ENCODE peak calls at places on chromosome 9, in seven cellular contexts. V is GM06990, C is fibroblast of lung, G is heart left ventricle, U is transverse colon, Q is neural crest cell, W is pancreas. S is an unnamed sample.

GRCh38 chr9:33800886-33801285 is 5.5 kb downstream of the PRSS3 start:
- DNase-seq in Q (no peak), W (peak), C (peak), V (no peak), G (no peak), U (no peak), S (no peak)

GRCh38 chr9:104872959-104873850 is 54.8 kb downstream of the ABCA1 start:
- DNase-seq in V (no peak), G (peak), W (peak), C (peak), Q (no peak), U (peak), S (no peak)

GRCh38 chr9:38090170-38090569 is 21.1 kb upstream of the SHB start:
- DNase-seq in W (no peak), U (no peak), G (no peak), V (peak), C (no peak), Q (no peak), S (peak)

GRCh38 chr9:83154087-83154736 is 91.3 kb upstream of the RASEF start:
- DNase-seq in W (peak), C (peak), U (no peak), Q (no peak), V (peak), G (no peak), S (no peak)

GRCh38 chr9:79917417-79917816 is 345.7 kb downstream of the TLE4 start:
- DNase-seq in G (no peak), W (no peak), C (no peak), V (no peak), U (no peak), Q (no peak), S (no peak)

GRCh38 chr9:87381746-87382145 is 115.9 kb upstream of the DAPK1 start:
- DNase-seq in Q (no peak), U (no peak), V (no peak), W (no peak), C (no peak), G (no peak), S (no peak)

GRCh38 chr9:114924327-114924726 is 6.1 kb downstream of the TNFSF8 start:
- DNase-seq in V (no peak), Q (no peak), U (no peak), C (no peak), G (no peak), W (no peak), S (no peak)

GRCh38 chr9:110076894-110077725 is 130.8 kb downstream of the C9orf152 start:
- DNase-seq in G (no peak), Q (no peak), V (no peak), U (no peak), W (no peak), C (peak), S (no peak)

GRCh38 chr9:114089206-114089840 is 9.8 kb downstream of the KIF12 start:
- DNase-seq in W (peak), G (no peak), C (no peak), Q (no peak), U (no peak), V (no peak), S (no peak)

GRCh38 chr9:94011134-94011533 is 56.0 kb upstream of the BARX1 start:
- DNase-seq in Q (no peak), V (no peak), W (no peak), G (no peak), C (peak), U (peak), S (no peak)

GRCh38 chr9:114383866-114384231 is 3.9 kb downstream of the AKNA start:
- DNase-seq in G (no peak), U (no peak), Q (no peak), V (no peak), W (no peak), C (no peak), S (no peak)

GRCh38 chr9:134536101-134536900 is 105.3 kb upstream of the COL5A1 start:
- DNase-seq in Q (no peak), C (peak), G (no peak), U (no peak), V (no peak), W (no peak), S (no peak)

GRCh38 chr9:34992376-34992951 is 2.9 kb downstream of the DNAJB5 start:
- DNase-seq in C (peak), V (peak), G (peak), W (peak), U (peak), Q (no peak), S (no peak)

GRCh38 chr9:19162956-19163355 is 35.7 kb upstream of the PLIN2 start:
- DNase-seq in U (no peak), Q (no peak), G (no peak), C (no peak), W (no peak), V (no peak), S (no peak)

GRCh38 chr9:126122901-126123616 is 203.6 kb upstream of the MVB12B start:
- DNase-seq in W (no peak), V (no peak), C (no peak), U (no peak), G (no peak), Q (no peak), S (peak)

GRCh38 chr9:71681708-71682268 is 86.5 kb downstream of the CEMIP2 start:
- DNase-seq in W (no peak), U (peak), C (peak), V (no peak), G (no peak), Q (no peak), S (no peak)

GRCh38 chr9:137294684-137295312 is 7.3 kb downstream of the NRARP start:
- DNase-seq in U (peak), G (peak), W (peak), Q (no peak), V (no peak), C (peak), S (no peak)

GRCh38 chr9:97628668-97629067 is 4.5 kb downstream of the TSTD2 start:
- DNase-seq in U (no peak), Q (no peak), V (no peak), G (no peak), W (no peak), C (no peak), S (no peak)

GRCh38 chr9:134099123-134099761 is 31.4 kb upstream of the BRD3 start:
- DNase-seq in U (peak), W (peak), C (peak), V (peak), G (no peak), Q (no peak), S (no peak)

GRCh38 chr9:123867034-123867433 is 62.9 kb downstream of the DENND1A start:
- DNase-seq in U (no peak), C (no peak), Q (no peak), V (no peak), W (no peak), G (no peak), S (no peak)

GRCh38 chr9:127539259-127539981 is 72.7 kb upstream of the STXBP1 start:
- DNase-seq in U (no peak), W (no peak), C (peak), V (no peak), G (no peak), Q (no peak), S (no peak)

GRCh38 chr9:35114921-35115341 is 731 bp downstream of the ATOSB start:
- DNase-seq in U (peak), W (no peak), Q (peak), G (peak), V (peak), C (no peak), S (no peak)

GRCh38 chr9:113160571-113160970 is 9.8 kb downstream of the SLC31A2 start:
- DNase-seq in C (no peak), V (no peak), W (no peak), U (no peak), G (no peak), Q (no peak), S (no peak)

GRCh38 chr9:16329699-16330113 is 540.8 kb downstream of the BNC2 start:
- DNase-seq in G (peak), W (no peak), U (peak), Q (no peak), C (peak), V (no peak), S (no peak)
- TF ChIP-seq CTCF in G (no peak), W (no peak), U (no peak), Q (no peak), C (no peak), V (no peak), S (no peak)

GRCh38 chr9:74935008-74935407 is 17.7 kb downstream of the C9orf40 start:
- DNase-seq in C (peak), Q (no peak), V (no peak), G (no peak), U (no peak), W (no peak), S (no peak)

GRCh38 chr9:74942801-74943200 is 9.9 kb downstream of the C9orf40 start:
- DNase-seq in U (no peak), W (no peak), C (peak), Q (no peak), V (no peak), G (no peak), S (no peak)

GRCh38 chr9:74940600-74940999 is 12.1 kb downstream of the C9orf40 start:
- DNase-seq in G (no peak), U (peak), W (no peak), Q (no peak), V (no peak), C (no peak), S (no peak)
- TF ChIP-seq CTCF in G (peak), U (no peak), W (peak), Q (no peak), V (peak), C (no peak), S (peak)

GRCh38 chr9:120729796-120730195 is 15.5 kb upstream of the MEGF9 start:
- DNase-seq in G (no peak), U (no peak), C (no peak), Q (no peak), W (no peak), V (no peak), S (no peak)
- TF ChIP-seq CTCF in G (no peak), U (no peak), C (no peak), Q (peak), W (no peak), V (peak), S (peak)

DNA sequence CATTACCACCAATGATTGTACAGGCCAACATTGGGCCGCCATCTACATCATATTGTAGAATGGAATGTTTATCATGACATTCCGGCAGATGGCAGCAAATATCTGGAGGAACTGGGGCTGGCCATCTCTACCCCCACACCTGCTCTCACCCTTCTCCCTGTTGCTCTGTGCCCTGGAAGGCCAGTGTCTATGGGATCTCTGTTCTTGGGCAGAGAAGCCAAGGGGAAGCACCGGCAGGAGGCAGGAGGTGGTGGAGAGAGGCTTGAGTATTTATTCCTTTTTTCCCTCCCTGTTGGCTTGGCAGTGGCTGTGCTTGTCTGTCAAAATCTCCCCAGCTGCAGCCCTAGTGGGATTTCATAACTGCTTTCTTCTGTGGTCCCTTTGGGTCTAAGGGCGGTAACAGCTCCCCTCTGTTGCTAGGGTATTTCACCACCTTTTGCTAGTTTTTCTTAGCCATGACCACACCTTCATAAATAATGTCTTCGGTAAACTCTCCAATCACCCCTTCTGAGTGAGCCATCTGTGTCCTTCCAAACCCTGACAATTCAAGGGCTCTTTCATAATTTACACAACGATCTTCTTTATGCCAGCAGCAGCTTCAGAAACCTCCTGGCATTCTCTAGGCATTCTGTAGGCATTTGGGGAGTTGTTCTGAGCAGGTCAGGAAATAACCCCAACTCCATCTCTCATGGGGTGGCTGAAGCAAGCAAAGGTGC is 225.8 kb downstream of the MELK start:
- DNase-seq in W (no peak), C (no peak), G (no peak), Q (no peak), U (no peak), V (no peak), S (no peak)
- TF ChIP-seq CTCF in W (no peak), C (no peak), G (no peak), Q (peak), U (no peak), V (peak), S (no peak)

DNA sequence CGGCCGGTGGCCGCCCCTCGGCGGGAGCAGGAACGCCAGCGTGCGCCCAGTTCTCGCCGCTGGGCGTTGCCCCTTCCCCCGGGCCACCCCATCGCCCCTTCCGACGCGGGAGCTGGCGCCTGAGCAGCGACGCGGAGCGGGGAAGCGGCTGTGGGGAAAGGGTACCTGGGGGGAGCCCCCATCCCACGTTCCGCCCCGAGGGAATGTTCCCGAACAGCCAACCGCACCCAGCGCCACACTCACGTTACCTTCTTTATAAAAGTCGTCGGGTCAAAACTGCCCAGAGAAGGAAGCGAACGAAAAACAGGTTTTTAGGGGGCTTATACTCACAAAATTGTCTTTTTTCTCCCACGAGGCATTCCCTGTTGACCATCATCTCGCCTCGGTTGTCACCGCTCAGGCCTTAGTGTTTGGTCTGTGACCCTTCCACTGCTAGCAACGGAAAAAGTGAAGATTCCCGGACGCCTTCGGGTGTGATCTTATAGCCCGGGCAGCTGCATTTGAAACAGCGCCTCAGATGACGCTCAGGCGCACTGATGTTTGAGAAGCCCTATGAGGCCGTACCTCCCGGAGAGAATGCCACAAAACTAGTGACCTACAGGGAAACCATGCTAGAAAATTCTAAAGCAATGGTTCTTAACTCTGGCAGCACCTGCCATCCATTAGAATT is 472 bp upstream of the GOLM1 start:
- DNase-seq in U (peak), W (peak), Q (peak), V (no peak), C (peak), G (peak), S (no peak)
- TF ChIP-seq CTCF in U (no peak), W (no peak), Q (no peak), V (peak), C (no peak), G (no peak), S (no peak)

GRCh38 chr9:129052592-129052991 is 16.2 kb downstream of the MIGA2 start:
- DNase-seq in U (peak), C (no peak), Q (no peak), G (peak), V (no peak), W (peak), S (no peak)

GRCh38 chr9:129058965-129059795 is 21.7 kb upstream of the DOLPP1 start:
- DNase-seq in W (no peak), G (no peak), C (peak), Q (no peak), U (no peak), V (no peak), S (no peak)

GRCh38 chr9:129059796-129060785 is 20.8 kb upstream of the DOLPP1 start:
- DNase-seq in Q (no peak), C (no peak), U (no peak), W (no peak), G (no peak), V (no peak), S (no peak)

GRCh38 chr9:129053020-129053419 is 16.6 kb downstream of the MIGA2 start:
- DNase-seq in G (no peak), U (no peak), C (no peak), W (no peak), Q (no peak), V (no peak), S (no peak)

GRCh38 chr9:129054163-129054851 is 17.9 kb downstream of the MIGA2 start:
- DNase-seq in U (no peak), G (no peak), Q (no peak), V (no peak), W (no peak), C (no peak), S (no peak)
- TF ChIP-seq CTCF in U (no peak), G (no peak), Q (no peak), V (no peak), W (no peak), C (no peak), S (no peak)

GRCh38 chr9:84394036-84394435 is 53.5 kb upstream of the SLC28A3 start:
- DNase-seq in V (no peak), W (no peak), G (no peak), U (no peak), C (no peak), Q (no peak), S (no peak)

GRCh38 chr9:84387821-84388220 is 47.3 kb upstream of the SLC28A3 start:
- DNase-seq in V (no peak), G (no peak), W (no peak), C (no peak), Q (no peak), U (no peak), S (no peak)

GRCh38 chr9:84397822-84398221 is 57.3 kb upstream of the SLC28A3 start:
- DNase-seq in C (peak), W (no peak), Q (no peak), G (no peak), V (no peak), U (no peak), S (no peak)

GRCh38 chr9:84397151-84397728 is 56.7 kb upstream of the SLC28A3 start:
- DNase-seq in V (peak), Q (peak), U (peak), G (peak), W (peak), C (peak), S (no peak)

DNA sequence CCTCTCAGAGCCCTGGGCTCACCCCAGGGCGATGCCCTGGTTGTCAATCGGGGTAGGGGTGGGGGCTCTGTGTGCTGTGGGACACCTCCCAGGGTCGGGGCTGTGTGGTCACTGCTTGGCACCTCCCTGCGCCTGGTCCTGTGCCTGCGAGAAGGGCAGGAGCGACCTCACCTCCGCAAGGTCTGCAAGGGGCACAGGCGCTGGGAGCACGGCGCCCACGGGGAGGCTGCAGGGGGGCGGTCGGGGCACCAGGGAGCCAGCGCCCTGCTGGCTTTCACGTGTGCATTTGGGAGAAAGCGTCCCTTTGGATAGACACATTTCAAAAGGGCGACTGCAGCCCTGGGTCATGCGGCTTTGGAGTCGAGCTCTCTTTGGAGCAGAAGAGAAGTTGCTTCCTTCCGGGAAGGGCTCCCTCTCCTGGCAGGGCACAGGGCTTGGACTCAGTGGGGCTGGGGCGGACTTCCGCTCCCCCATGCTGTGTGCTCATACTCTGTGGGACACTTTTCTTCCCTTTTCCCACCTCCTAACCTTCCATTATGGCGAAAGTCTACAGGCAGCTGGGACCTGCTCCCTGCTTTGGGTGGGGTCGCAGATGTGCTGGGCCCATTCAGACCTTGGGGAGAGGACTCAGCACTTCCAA is 52.8 kb upstream of the SLC28A3 start:
- DNase-seq in G (no peak), Q (no peak), C (no peak), U (no peak), W (no peak), V (no peak), S (no peak)
- TF ChIP-seq CTCF in G (no peak), Q (no peak), C (no peak), U (no peak), W (no peak), V (no peak), S (no peak)

S was measured in osteocyte.